ENCODE peak calls at places on chromosomes 13 and 19, in six cellular contexts. One of them, this sample, is unnamed. For H3K4me1 and H3K27me3, the result is how much of the 10 kb centered on the place peaks cover.

GRCh38 chr13:112733112-112733511 is 43.3 kb downstream of the ATP11A start:
- DNase-seq in aorta: no peak
- DNase-seq in mammary epithelial cell: no peak
- DNase-seq in prostate gland: no peak
- DNase-seq in upper lobe of right lung: no peak
- DNase-seq in colonic mucosa: no peak
- DNase-seq in this sample: no peak

GRCh38 chr19:39497850-39498261 is 891 bp upstream of the DLL3 start:
- DNase-seq in prostate gland: no peak
- DNase-seq in colonic mucosa: peak
- DNase-seq in upper lobe of right lung: no peak
- DNase-seq in aorta: peak
- DNase-seq in mammary epithelial cell: no peak
- DNase-seq in this sample: peak

GRCh38 chr13:105642511-105642958 is 892.9 kb downstream of the EFNB2 start:
- DNase-seq in mammary epithelial cell: no peak
- DNase-seq in colonic mucosa: no peak
- DNase-seq in upper lobe of right lung: no peak
- DNase-seq in prostate gland: no peak
- DNase-seq in aorta: no peak
- DNase-seq in this sample: no peak

GRCh38 chr13:19665427-19665859 is 32.0 kb downstream of the MPHOSPH8 start:
- DNase-seq in upper lobe of right lung: no peak
- DNase-seq in colonic mucosa: no peak
- DNase-seq in aorta: no peak
- DNase-seq in mammary epithelial cell: no peak
- DNase-seq in prostate gland: no peak
- DNase-seq in this sample: no peak

GRCh38 chr19:422213-422916 is 13.4 kb upstream of the C2CD4C start:
- DNase-seq in prostate gland: no peak
- DNase-seq in colonic mucosa: no peak
- DNase-seq in upper lobe of right lung: no peak
- DNase-seq in mammary epithelial cell: no peak
- DNase-seq in aorta: no peak
- DNase-seq in this sample: no peak

GRCh38 chr13:46211521-46212351 is at the start of gene LRRC63:
- DNase-seq in upper lobe of right lung: peak
- DNase-seq in mammary epithelial cell: peak
- DNase-seq in prostate gland: peak
- DNase-seq in colonic mucosa: peak
- DNase-seq in aorta: peak
- DNase-seq in this sample: peak

GRCh38 chr19:34308381-34309367 is 54.3 kb downstream of the GARRE1 start:
- DNase-seq in prostate gland: no peak
- DNase-seq in mammary epithelial cell: no peak
- DNase-seq in colonic mucosa: no peak
- DNase-seq in upper lobe of right lung: no peak
- DNase-seq in aorta: no peak
- DNase-seq in this sample: no peak

GRCh38 chr19:49749055-49749716 is 13.9 kb downstream of the TSKS start:
- DNase-seq in colonic mucosa: no peak
- DNase-seq in aorta: no peak
- DNase-seq in prostate gland: no peak
- DNase-seq in upper lobe of right lung: no peak
- DNase-seq in mammary epithelial cell: no peak
- DNase-seq in this sample: no peak

GRCh38 chr13:43061496-43062280 is 38.3 kb downstream of the DNAJC15 start:
- DNase-seq in aorta: no peak
- DNase-seq in mammary epithelial cell: peak
- DNase-seq in colonic mucosa: no peak
- DNase-seq in prostate gland: no peak
- DNase-seq in upper lobe of right lung: no peak
- DNase-seq in this sample: no peak

GRCh38 chr13:113220877-113221276 is 11.5 kb downstream of the CUL4A start:
- DNase-seq in upper lobe of right lung: no peak
- DNase-seq in aorta: no peak
- DNase-seq in prostate gland: no peak
- DNase-seq in mammary epithelial cell: no peak
- DNase-seq in colonic mucosa: no peak
- DNase-seq in this sample: no peak

GRCh38 chr13:73809561-73809960 is 324.6 kb downstream of the KLF12 start:
- DNase-seq in colonic mucosa: no peak
- DNase-seq in aorta: no peak
- DNase-seq in prostate gland: no peak
- DNase-seq in mammary epithelial cell: peak
- DNase-seq in upper lobe of right lung: no peak
- DNase-seq in this sample: no peak

GRCh38 chr13:73109288-73109899 is 50.6 kb downstream of the KLF5 start:
- DNase-seq in colonic mucosa: no peak
- DNase-seq in upper lobe of right lung: no peak
- DNase-seq in prostate gland: no peak
- DNase-seq in aorta: no peak
- DNase-seq in mammary epithelial cell: no peak
- DNase-seq in this sample: no peak

GRCh38 chr13:53191091-53191490 is 162.5 kb downstream of the OLFM4 start:
- DNase-seq in upper lobe of right lung: no peak
- DNase-seq in mammary epithelial cell: no peak
- DNase-seq in aorta: no peak
- DNase-seq in colonic mucosa: no peak
- DNase-seq in prostate gland: no peak
- DNase-seq in this sample: peak

GRCh38 chr13:44263920-44264610 is 109.6 kb upstream of the SERP2 start:
- DNase-seq in mammary epithelial cell: peak
- DNase-seq in aorta: no peak
- DNase-seq in colonic mucosa: no peak
- DNase-seq in prostate gland: no peak
- DNase-seq in upper lobe of right lung: no peak
- DNase-seq in this sample: no peak

GRCh38 chr19:10344780-10345179 is 5.4 kb upstream of the ICAM3 start:
- DNase-seq in mammary epithelial cell: no peak
- DNase-seq in upper lobe of right lung: no peak
- DNase-seq in prostate gland: no peak
- DNase-seq in colonic mucosa: no peak
- DNase-seq in aorta: no peak
- DNase-seq in this sample: no peak

GRCh38 chr13:103006706-103007426 is 59.4 kb downstream of the SLC10A2 start:
- DNase-seq in colonic mucosa: no peak
- DNase-seq in prostate gland: no peak
- DNase-seq in aorta: no peak
- DNase-seq in mammary epithelial cell: no peak
- DNase-seq in upper lobe of right lung: no peak
- DNase-seq in this sample: no peak

GRCh38 chr19:58307736-58308135 is 2.6 kb downstream of the ERVK3-1 start:
- DNase-seq in upper lobe of right lung: no peak
- DNase-seq in mammary epithelial cell: no peak
- DNase-seq in aorta: no peak
- DNase-seq in prostate gland: no peak
- DNase-seq in colonic mucosa: no peak
- DNase-seq in this sample: no peak

DNA sequence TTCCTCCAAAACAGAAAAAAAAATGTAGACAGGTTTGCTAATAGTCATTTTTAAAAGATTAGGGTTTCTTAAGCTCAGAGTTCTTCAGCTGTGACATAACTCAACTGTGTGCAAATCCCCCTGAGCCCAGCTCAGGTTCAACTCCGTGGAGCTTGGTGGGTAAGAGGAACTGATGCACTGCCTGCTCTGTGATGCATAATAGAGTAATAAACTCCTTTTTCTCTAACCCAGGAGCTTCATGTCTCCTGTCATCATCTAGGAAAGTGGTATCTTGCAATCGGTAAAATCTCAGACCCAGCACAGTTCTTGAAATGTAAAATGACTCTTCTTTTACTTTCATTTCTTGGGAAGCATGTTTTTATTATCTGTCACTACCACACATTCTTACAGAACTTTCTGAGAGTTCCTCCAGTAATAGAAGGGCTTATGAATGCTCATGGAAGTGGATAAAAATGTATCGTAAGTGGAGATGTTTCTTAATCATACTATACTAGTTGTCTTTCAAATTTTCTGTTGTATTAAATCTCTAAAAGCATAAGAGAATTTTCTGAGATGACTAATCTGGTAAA is 123.8 kb upstream of the PCDH9 start:
- DNase-seq in aorta: no peak
- DNase-seq in colonic mucosa: no peak
- DNase-seq in mammary epithelial cell: no peak
- DNase-seq in upper lobe of right lung: no peak
- DNase-seq in prostate gland: no peak
- DNase-seq in this sample: no peak
- H3K4me3 ChIP-seq in aorta: no peak
- H3K4me3 ChIP-seq in colonic mucosa: no peak
- H3K4me3 ChIP-seq in mammary epithelial cell: no peak
- H3K4me3 ChIP-seq in upper lobe of right lung: no peak
- H3K4me3 ChIP-seq in prostate gland: no peak
- H3K4me3 ChIP-seq in this sample: no peak

GRCh38 chr19:56114711-56115110 is 6.4 kb downstream of the ZNF787 start:
- DNase-seq in prostate gland: no peak
- DNase-seq in mammary epithelial cell: no peak
- DNase-seq in upper lobe of right lung: no peak
- DNase-seq in colonic mucosa: no peak
- DNase-seq in aorta: no peak
- DNase-seq in this sample: no peak
- H3K4me1 ChIP-seq in prostate gland: under half
- H3K4me1 ChIP-seq in mammary epithelial cell: under half
- H3K4me1 ChIP-seq in upper lobe of right lung: half or more
- H3K4me1 ChIP-seq in colonic mucosa: under half
- H3K4me1 ChIP-seq in aorta: under half
- H3K4me1 ChIP-seq in this sample: under half

DNA sequence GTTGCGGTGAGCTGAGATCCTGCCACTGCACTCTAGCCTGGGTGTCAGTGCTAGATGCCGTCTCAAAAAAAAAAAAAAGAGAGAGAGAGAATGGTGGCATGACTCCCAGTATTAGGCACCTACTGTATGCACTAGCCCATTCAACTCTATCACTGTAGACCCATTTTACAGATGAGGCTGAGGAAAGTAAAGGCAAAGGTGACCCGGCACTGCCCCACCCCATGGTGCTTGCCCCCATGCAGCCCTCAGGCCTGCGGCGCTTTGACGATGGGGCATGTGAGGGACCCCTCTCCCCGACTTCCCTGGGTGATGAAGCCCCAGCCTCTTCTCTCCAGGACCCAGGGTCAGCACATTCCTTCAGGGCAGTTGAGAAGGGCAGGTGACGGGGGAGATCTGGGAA is 7.3 kb downstream of the NPAS1 start:
- DNase-seq in colonic mucosa: no peak
- DNase-seq in mammary epithelial cell: no peak
- DNase-seq in upper lobe of right lung: no peak
- DNase-seq in prostate gland: no peak
- DNase-seq in aorta: no peak
- DNase-seq in this sample: no peak
- H3K27me3 ChIP-seq in colonic mucosa: under half
- H3K27me3 ChIP-seq in mammary epithelial cell: under half
- H3K27me3 ChIP-seq in upper lobe of right lung: half or more
- H3K27me3 ChIP-seq in prostate gland: under half
- H3K27me3 ChIP-seq in aorta: under half
- H3K27me3 ChIP-seq in this sample: under half

GRCh38 chr19:33302974-33303790 is 848 bp upstream of the CEBPA start:
- DNase-seq in colonic mucosa: no peak
- DNase-seq in prostate gland: peak
- DNase-seq in upper lobe of right lung: peak
- DNase-seq in mammary epithelial cell: peak
- DNase-seq in aorta: peak
- DNase-seq in this sample: peak
- H3K4me3 ChIP-seq in colonic mucosa: peak
- H3K4me3 ChIP-seq in prostate gland: peak
- H3K4me3 ChIP-seq in upper lobe of right lung: peak
- H3K4me3 ChIP-seq in mammary epithelial cell: peak
- H3K4me3 ChIP-seq in aorta: peak
- H3K4me3 ChIP-seq in this sample: peak

DNA sequence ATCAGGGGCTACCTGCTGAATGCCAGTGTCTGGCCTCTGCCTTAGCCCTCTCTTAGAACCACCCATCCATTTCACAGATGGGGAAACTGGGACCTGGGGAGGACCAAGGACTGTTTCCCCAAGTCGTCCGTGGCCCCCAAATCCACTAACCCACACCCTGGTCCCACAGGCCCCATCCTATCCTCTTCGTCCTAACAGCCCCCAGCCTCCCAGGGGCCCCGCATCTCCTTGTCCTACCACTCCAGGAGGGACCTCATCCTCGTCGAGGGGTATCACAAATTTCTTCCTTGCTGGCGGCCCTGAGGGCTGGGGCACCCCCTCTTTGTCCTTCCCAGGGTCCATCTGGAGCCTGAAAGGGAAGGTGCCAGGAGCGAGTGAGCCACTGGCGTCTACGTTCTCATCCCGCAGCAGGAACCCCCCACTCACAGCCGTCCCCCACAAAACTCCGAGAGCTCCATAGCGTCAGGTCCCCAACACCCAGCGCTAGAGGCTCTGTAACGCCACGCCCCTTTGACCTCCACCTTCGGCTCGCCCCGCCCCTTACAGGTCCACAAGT is 606 bp downstream of the ERCC1 start:
- DNase-seq in upper lobe of right lung: no peak
- DNase-seq in aorta: no peak
- DNase-seq in mammary epithelial cell: no peak
- DNase-seq in prostate gland: no peak
- DNase-seq in colonic mucosa: peak
- DNase-seq in this sample: no peak
- H3K4me1 ChIP-seq in upper lobe of right lung: under half
- H3K4me1 ChIP-seq in aorta: under half
- H3K4me1 ChIP-seq in mammary epithelial cell: under half
- H3K4me1 ChIP-seq in prostate gland: under half
- H3K4me1 ChIP-seq in colonic mucosa: under half
- H3K4me1 ChIP-seq in this sample: under half

GRCh38 chr19:4597278-4597974 is 37.9 kb upstream of the SEMA6B start:
- DNase-seq in colonic mucosa: no peak
- DNase-seq in upper lobe of right lung: no peak
- DNase-seq in prostate gland: no peak
- DNase-seq in mammary epithelial cell: no peak
- DNase-seq in aorta: no peak
- DNase-seq in this sample: no peak
- H3K27me3 ChIP-seq in colonic mucosa: under half
- H3K27me3 ChIP-seq in upper lobe of right lung: under half
- H3K27me3 ChIP-seq in prostate gland: under half
- H3K27me3 ChIP-seq in mammary epithelial cell: under half
- H3K27me3 ChIP-seq in aorta: under half
- H3K27me3 ChIP-seq in this sample: under half

DNA sequence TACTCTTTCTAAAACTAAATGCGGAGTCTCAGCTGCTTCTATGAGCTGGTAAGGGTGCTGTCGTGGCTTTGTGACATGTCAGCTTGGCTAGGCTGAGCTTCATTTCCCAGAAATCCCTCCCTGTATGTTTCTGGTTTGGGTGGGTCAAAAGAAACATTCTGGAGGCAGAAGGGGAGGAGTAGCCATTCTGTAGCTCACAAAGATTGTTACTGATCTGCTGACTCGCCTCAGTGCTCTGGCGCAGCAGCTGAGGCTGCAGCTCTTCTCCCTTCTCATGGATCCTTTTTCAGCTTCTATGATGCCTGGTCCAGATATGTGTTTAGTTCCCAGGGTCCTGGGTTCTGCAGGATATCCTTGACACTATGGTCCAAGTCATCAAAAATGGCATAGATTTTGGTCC is 114.8 kb downstream of the RAP2A start:
- DNase-seq in colonic mucosa: no peak
- DNase-seq in mammary epithelial cell: no peak
- DNase-seq in prostate gland: no peak
- DNase-seq in aorta: no peak
- DNase-seq in upper lobe of right lung: no peak
- DNase-seq in this sample: no peak
- H3K4me3 ChIP-seq in colonic mucosa: no peak
- H3K4me3 ChIP-seq in mammary epithelial cell: no peak
- H3K4me3 ChIP-seq in prostate gland: no peak
- H3K4me3 ChIP-seq in aorta: no peak
- H3K4me3 ChIP-seq in upper lobe of right lung: no peak
- H3K4me3 ChIP-seq in this sample: no peak

This sample was measured in HAP-1.